ENCODE peak calls at places on chromosome 18, in nine cellular contexts. H is BE2C; D is heart left ventricle; K is IMR-90; Q is effector memory CD4-positive, alpha-beta T cell; O is astrocyte; C is GM23248; X is HCT116; E is cardiac muscle cell. U is an unnamed sample. For H3K4me1, the result is how much of the 10 kb centered on the place peaks cover.

GRCh38 chr18:40006553-40007073 is 1948.4 kb upstream of the PIK3C3 start:
- DNase-seq in K (no peak), C (no peak), H (peak), Q (no peak), O (no peak), E (peak), X (no peak), D (no peak), U (no peak)

GRCh38 chr18:63997606-63998005 is 27.7 kb downstream of the SERPINB8 start:
- DNase-seq in C (peak), O (peak), X (no peak), E (no peak), Q (no peak), K (peak), D (no peak), H (no peak), U (no peak)

GRCh38 chr18:48825101-48825745 is 125.5 kb downstream of the SMAD7 start:
- DNase-seq in K (peak), Q (no peak), X (no peak), C (peak), D (no peak), E (peak), H (no peak), O (peak), U (no peak)

GRCh38 chr18:62663731-62664336 is 51.5 kb upstream of the PHLPP1 start:
- DNase-seq in D (no peak), O (peak), K (peak), C (peak), X (no peak), H (no peak), Q (no peak), E (no peak), U (no peak)

GRCh38 chr18:79868168-79868784 is 70.5 kb downstream of the KCNG2 start:
- DNase-seq in D (no peak), O (no peak), X (no peak), K (no peak), Q (no peak), E (no peak), C (no peak), H (no peak), U (no peak)

GRCh38 chr18:3340682-3341097 is 78.8 kb downstream of the MYL12B start:
- DNase-seq in Q (no peak), E (no peak), D (no peak), O (no peak), K (peak), H (no peak), C (peak), X (no peak), U (no peak)

GRCh38 chr18:50439460-50440015 is 64.7 kb downstream of the SKA1 start:
- DNase-seq in Q (no peak), K (no peak), E (no peak), X (no peak), H (no peak), O (no peak), D (no peak), C (no peak), U (no peak)

GRCh38 chr18:13229021-13229671 is 10.6 kb downstream of the LDLRAD4 start:
- DNase-seq in Q (no peak), C (no peak), O (no peak), H (no peak), X (no peak), D (no peak), E (no peak), K (no peak), U (no peak)

GRCh38 chr18:62420151-62420512 is 95.0 kb downstream of the TNFRSF11A start:
- DNase-seq in K (peak), H (no peak), X (no peak), Q (no peak), C (peak), O (peak), D (no peak), E (no peak), U (no peak)

GRCh38 chr18:13278231-13278630 is 59.7 kb downstream of the LDLRAD4 start:
- DNase-seq in Q (no peak), C (no peak), X (no peak), O (no peak), K (no peak), E (no peak), D (no peak), H (no peak), U (no peak)

GRCh38 chr18:58937204-58937603 is 72.5 kb downstream of the ZNF532 start:
- DNase-seq in X (no peak), Q (no peak), D (no peak), C (peak), E (no peak), O (peak), H (no peak), K (peak), U (no peak)

GRCh38 chr18:69411199-69411598 is 10.5 kb downstream of the DOK6 start:
- DNase-seq in E (no peak), D (no peak), O (no peak), X (no peak), Q (no peak), K (no peak), H (no peak), C (no peak), U (no peak)

GRCh38 chr18:312415-312814 is 44.6 kb upstream of the THOC1 start:
- DNase-seq in D (no peak), O (no peak), Q (no peak), K (no peak), E (no peak), H (no peak), X (no peak), C (no peak), U (no peak)

GRCh38 chr18:25247725-25248124 is 104.2 kb downstream of the ZNF521 start:
- DNase-seq in K (peak), O (peak), C (peak), X (no peak), Q (no peak), D (no peak), E (no peak), H (no peak), U (no peak)

GRCh38 chr18:711693-712400 is 583 bp downstream of the ENOSF1 start:
- DNase-seq in O (peak), D (peak), H (peak), C (peak), K (peak), Q (peak), E (peak), X (peak), U (no peak)

GRCh38 chr18:55136258-55136657 is 177.0 kb upstream of the CCDC68 start:
- DNase-seq in O (no peak), D (no peak), E (no peak), H (no peak), X (no peak), C (no peak), Q (no peak), K (no peak), U (no peak)

GRCh38 chr18:78625895-78626294 is 353.7 kb upstream of the SALL3 start:
- DNase-seq in O (no peak), Q (no peak), H (no peak), C (no peak), X (no peak), K (no peak), E (no peak), D (no peak), U (no peak)

GRCh38 chr18:73791081-73791480 is 356.6 kb downstream of the FBXO15 start:
- DNase-seq in D (no peak), K (peak), Q (no peak), E (no peak), H (no peak), C (peak), X (no peak), O (peak), U (no peak)

DNA sequence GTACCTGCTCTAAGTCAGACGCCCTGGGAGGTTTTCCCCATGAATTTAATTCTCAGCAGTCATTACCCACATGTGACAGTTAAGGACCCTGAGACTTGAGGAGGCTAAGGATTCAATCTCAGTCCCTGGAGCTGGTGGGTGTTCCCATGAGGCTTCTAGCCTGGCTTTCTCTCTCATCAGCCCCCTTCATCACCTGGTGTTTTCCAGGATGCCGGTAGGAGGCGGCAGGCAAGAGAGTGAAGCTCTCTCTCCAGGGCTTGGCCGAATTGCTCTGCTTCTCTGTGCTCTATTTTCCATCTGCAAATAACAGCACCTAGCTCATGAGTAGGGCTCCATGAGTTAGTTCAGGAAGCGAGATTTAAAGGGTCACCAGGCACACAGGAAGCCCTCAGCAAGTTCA is 241.9 kb downstream of the PTPRM start:
- DNase-seq in O (no peak), D (no peak), X (no peak), C (no peak), H (no peak), Q (no peak), K (no peak), E (no peak), U (no peak)
- H3K4me1 ChIP-seq in O (under half), D (half or more), X (under half), C (under half), H (under half), Q (under half), K (under half), E (under half), U (under half)

GRCh38 chr18:76450452-76450851 is 44.6 kb downstream of the ZNF516 start:
- DNase-seq in D (no peak), O (peak), K (peak), E (no peak), Q (no peak), C (peak), H (no peak), X (no peak), U (no peak)
- H3K4me1 ChIP-seq in D (half or more), O (under half), K (under half), E (half or more), Q (under half), C (half or more), H (under half), X (under half), U (under half)

DNA sequence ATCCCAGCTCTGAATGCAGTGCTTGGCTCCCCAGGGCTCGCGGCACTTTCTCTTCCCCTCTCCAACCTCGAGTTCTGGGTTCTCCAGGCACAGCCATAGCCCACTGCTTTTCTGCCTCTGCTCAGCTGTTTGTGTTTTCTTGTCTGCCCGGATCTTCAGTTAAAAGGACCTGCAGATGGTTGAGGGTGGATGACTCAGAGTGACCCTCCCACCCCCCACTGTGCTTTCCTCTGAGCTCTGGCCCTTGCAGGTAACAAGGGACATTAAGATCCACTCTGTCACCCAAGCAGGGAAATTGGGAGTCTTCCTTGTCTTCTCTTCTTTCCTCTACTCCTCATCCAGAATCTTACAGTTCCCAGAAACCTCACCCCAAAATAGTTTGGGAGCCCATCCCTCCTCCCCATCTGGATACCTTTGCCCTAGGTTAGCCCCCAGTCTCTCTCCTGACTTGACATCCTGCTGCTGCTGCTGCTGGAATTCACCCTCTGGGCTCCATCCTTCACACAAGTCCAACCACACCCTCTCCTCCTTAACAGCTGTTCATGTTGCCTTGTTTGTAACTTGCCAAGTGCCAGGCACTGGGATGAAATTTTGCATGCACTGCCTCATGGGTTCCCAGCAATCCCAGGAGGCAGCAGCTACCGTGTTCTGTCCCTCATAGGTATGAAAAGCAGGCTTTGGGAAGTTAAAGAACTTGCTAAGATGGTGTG is 157.9 kb upstream of the TTC39C start:
- DNase-seq in H (no peak), O (no peak), C (no peak), Q (no peak), K (peak), X (peak), E (no peak), D (no peak), U (no peak)
- H3K4me1 ChIP-seq in H (under half), O (under half), C (under half), Q (under half), K (under half), X (under half), E (under half), D (under half), U (under half)

GRCh38 chr18:11324956-11325873 is 175.8 kb upstream of the PIEZO2 start:
- DNase-seq in X (no peak), K (peak), E (no peak), Q (no peak), C (peak), D (no peak), H (no peak), O (peak), U (no peak)
- H3K4me1 ChIP-seq in X (under half), K (under half), E (under half), Q (under half), C (half or more), D (under half), H (under half), O (under half), U (under half)

DNA sequence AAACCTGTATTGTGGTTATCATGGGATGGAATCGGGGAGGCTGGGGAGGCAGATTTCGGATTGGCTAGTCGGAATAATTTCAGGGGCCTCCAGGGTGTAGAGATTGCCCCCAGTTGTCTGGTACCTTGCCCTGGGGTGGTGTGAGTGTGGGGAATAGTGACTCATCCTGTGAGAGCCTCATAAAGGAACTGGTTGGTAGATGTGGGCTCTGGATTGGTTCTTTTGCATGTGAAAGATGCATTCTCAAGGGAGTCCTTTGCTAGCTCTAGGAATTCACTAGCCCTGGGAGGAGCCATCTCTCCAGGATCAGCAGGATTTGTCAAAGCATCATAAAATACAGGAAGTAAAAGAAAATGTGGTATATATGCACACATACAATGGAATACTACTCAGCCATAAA is 331.6 kb downstream of the SETBP1 start:
- DNase-seq in X (no peak), C (peak), H (no peak), D (no peak), O (no peak), Q (no peak), K (no peak), E (no peak), U (no peak)
- H3K4me1 ChIP-seq in X (under half), C (under half), H (under half), D (under half), O (under half), Q (under half), K (under half), E (under half), U (under half)

DNA sequence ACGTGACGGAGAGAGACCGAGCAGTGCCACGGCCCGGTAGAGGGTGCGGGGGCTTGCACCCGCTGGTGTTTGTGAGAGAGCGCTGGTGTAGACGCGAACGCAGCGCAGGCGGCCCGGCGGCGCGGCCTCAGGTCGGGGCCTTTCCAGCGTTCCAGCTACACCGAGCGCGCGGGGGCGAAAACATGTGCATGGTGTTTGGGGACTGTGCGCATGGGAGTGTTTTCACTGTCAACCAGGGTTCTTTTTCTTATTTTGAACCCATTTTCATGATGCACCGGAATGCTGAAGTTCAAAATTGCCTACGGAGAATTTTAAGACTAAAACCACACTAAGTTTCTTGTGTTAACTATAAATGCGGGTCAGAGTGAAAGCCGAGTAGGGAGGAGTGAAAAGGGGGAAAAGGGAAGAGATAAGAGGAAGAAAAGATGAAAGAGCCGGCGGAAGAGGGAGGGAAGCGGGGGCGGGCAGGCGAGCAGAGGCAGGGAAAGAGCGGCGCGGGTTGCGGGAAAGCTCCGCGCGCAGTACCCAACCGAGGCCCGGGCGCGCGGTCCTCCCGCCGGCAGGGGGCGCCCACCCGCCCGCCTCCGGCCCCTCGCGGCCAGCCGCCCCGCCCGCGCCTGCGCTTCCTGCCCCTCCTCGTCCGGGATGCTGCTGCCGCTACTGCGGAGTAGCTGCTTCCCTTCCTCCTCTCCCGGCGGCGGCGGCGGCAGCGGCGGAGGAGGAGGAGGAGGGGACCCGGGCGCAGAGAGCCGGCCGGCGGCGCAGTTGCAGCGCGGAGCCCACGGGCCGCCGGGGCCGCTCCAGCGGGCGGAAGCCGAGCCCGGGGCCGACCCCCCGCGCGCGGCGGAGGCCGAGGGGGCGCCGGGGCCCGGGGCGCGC is at the start of gene RAB12:
- DNase-seq in K (peak), C (peak), X (peak), H (peak), E (peak), O (peak), D (peak), Q (peak), U (no peak)
- H3K4me1 ChIP-seq in K (under half), C (under half), X (under half), H (under half), E (under half), O (under half), D (under half), Q (under half), U (under half)

GRCh38 chr18:43526436-43527150 is 249.3 kb upstream of the SYT4 start:
- DNase-seq in Q (no peak), D (no peak), H (no peak), X (no peak), C (peak), K (no peak), E (no peak), O (no peak), U (no peak)

GRCh38 chr18:43534511-43534910 is 257.2 kb upstream of the SYT4 start:
- DNase-seq in K (no peak), H (no peak), Q (no peak), X (no peak), E (no peak), D (no peak), O (peak), C (peak), U (no peak)

GRCh38 chr18:43533371-43533770 is 256.1 kb upstream of the SYT4 start:
- DNase-seq in H (no peak), K (no peak), D (no peak), O (no peak), C (no peak), E (no peak), X (no peak), Q (no peak), U (no peak)

DNA sequence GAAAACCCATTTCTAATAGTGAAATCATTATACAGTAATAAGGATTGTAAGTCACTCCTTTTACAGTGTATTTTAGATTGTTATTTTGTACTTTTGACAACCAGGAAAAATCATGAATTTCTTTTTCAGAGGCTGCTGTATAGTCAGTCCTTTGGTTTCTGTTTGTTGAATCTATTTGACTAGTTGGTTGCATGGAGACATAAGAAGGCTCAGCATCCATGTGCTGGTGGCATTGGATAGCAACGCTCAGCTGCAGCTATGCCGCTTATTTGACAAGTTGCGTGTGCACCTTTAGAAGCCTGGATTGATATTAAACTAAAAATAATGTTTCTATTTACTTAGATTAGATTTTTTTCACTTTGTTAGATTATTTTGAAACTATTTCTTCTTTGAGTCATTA is 254.1 kb upstream of the SYT4 start:
- DNase-seq in D (no peak), E (no peak), O (no peak), K (no peak), C (no peak), H (no peak), X (no peak), Q (no peak), U (no peak)
- H3K4me1 ChIP-seq in D (under half), E (under half), O (under half), K (under half), C (under half), H (under half), X (under half), Q (under half), U (under half)